ENCODE peak calls at places on chromosomes 12 and 14, in ten cellular contexts. One of them, this sample, is unnamed.

GRCh38 chr12:113472191-113473190 is 820 bp upstream of the LHX5 start:
- DNase-seq in fibroblast of pulmonary artery: no peak
- DNase-seq in Karpas-422: no peak
- DNase-seq in AG04449: no peak
- DNase-seq in heart left ventricle: no peak
- DNase-seq in small intestine: no peak
- DNase-seq in astrocyte of the cerebellum: no peak
- DNase-seq in stomach: no peak
- DNase-seq in fibroblast of mammary gland: no peak
- DNase-seq in HCT116: no peak
- DNase-seq in this sample: no peak

GRCh38 chr14:59358105-59358504 is 107.1 kb downstream of the GPR135 start:
- DNase-seq in Karpas-422: peak
- DNase-seq in AG04449: peak
- DNase-seq in stomach: no peak
- DNase-seq in fibroblast of pulmonary artery: peak
- DNase-seq in astrocyte of the cerebellum: no peak
- DNase-seq in fibroblast of mammary gland: peak
- DNase-seq in small intestine: no peak
- DNase-seq in heart left ventricle: peak
- DNase-seq in HCT116: peak
- DNase-seq in this sample: no peak

GRCh38 chr12:117818400-117818799 is 150.4 kb downstream of the KSR2 start:
- DNase-seq in astrocyte of the cerebellum: no peak
- DNase-seq in HCT116: no peak
- DNase-seq in AG04449: no peak
- DNase-seq in small intestine: no peak
- DNase-seq in fibroblast of pulmonary artery: no peak
- DNase-seq in Karpas-422: no peak
- DNase-seq in fibroblast of mammary gland: no peak
- DNase-seq in stomach: no peak
- DNase-seq in heart left ventricle: no peak
- DNase-seq in this sample: no peak

GRCh38 chr14:67580336-67581230 is 19.5 kb downstream of the PIGH start:
- DNase-seq in heart left ventricle: no peak
- DNase-seq in Karpas-422: no peak
- DNase-seq in AG04449: no peak
- DNase-seq in stomach: no peak
- DNase-seq in fibroblast of pulmonary artery: no peak
- DNase-seq in astrocyte of the cerebellum: no peak
- DNase-seq in small intestine: peak
- DNase-seq in HCT116: no peak
- DNase-seq in fibroblast of mammary gland: no peak
- DNase-seq in this sample: no peak

GRCh38 chr12:77687346-77687745 is 143.3 kb upstream of the NAV3 start:
- DNase-seq in Karpas-422: no peak
- DNase-seq in astrocyte of the cerebellum: no peak
- DNase-seq in fibroblast of pulmonary artery: no peak
- DNase-seq in heart left ventricle: no peak
- DNase-seq in AG04449: no peak
- DNase-seq in fibroblast of mammary gland: peak
- DNase-seq in HCT116: no peak
- DNase-seq in stomach: no peak
- DNase-seq in small intestine: no peak
- DNase-seq in this sample: no peak

GRCh38 chr12:62347922-62348650 is 87.9 kb downstream of the USP15 start:
- DNase-seq in small intestine: no peak
- DNase-seq in AG04449: no peak
- DNase-seq in Karpas-422: no peak
- DNase-seq in HCT116: no peak
- DNase-seq in fibroblast of pulmonary artery: peak
- DNase-seq in fibroblast of mammary gland: peak
- DNase-seq in astrocyte of the cerebellum: peak
- DNase-seq in heart left ventricle: no peak
- DNase-seq in stomach: no peak
- DNase-seq in this sample: no peak

GRCh38 chr12:17680220-17680619 is 409.8 kb downstream of the RERGL start:
- DNase-seq in stomach: no peak
- DNase-seq in astrocyte of the cerebellum: no peak
- DNase-seq in fibroblast of pulmonary artery: no peak
- DNase-seq in small intestine: no peak
- DNase-seq in fibroblast of mammary gland: no peak
- DNase-seq in HCT116: no peak
- DNase-seq in AG04449: no peak
- DNase-seq in Karpas-422: no peak
- DNase-seq in heart left ventricle: no peak
- DNase-seq in this sample: no peak

GRCh38 chr12:27821259-27821973 is 41.4 kb upstream of the MANSC4 start:
- DNase-seq in small intestine: peak
- DNase-seq in HCT116: peak
- DNase-seq in Karpas-422: peak
- DNase-seq in AG04449: no peak
- DNase-seq in stomach: peak
- DNase-seq in fibroblast of mammary gland: peak
- DNase-seq in heart left ventricle: peak
- DNase-seq in astrocyte of the cerebellum: peak
- DNase-seq in fibroblast of pulmonary artery: peak
- DNase-seq in this sample: peak

GRCh38 chr14:32453857-32454810 is 125.0 kb downstream of the AKAP6 start:
- DNase-seq in fibroblast of mammary gland: no peak
- DNase-seq in astrocyte of the cerebellum: no peak
- DNase-seq in AG04449: no peak
- DNase-seq in heart left ventricle: peak
- DNase-seq in stomach: no peak
- DNase-seq in Karpas-422: no peak
- DNase-seq in fibroblast of pulmonary artery: no peak
- DNase-seq in small intestine: no peak
- DNase-seq in HCT116: no peak
- DNase-seq in this sample: no peak

GRCh38 chr14:68527329-68527851 is 265.5 kb downstream of the ZFP36L1 start:
- DNase-seq in fibroblast of mammary gland: no peak
- DNase-seq in small intestine: peak
- DNase-seq in HCT116: no peak
- DNase-seq in AG04449: no peak
- DNase-seq in stomach: peak
- DNase-seq in fibroblast of pulmonary artery: no peak
- DNase-seq in heart left ventricle: no peak
- DNase-seq in Karpas-422: no peak
- DNase-seq in astrocyte of the cerebellum: no peak
- DNase-seq in this sample: no peak

GRCh38 chr14:74945852-74946658 is 9.3 kb downstream of the PGF start:
- DNase-seq in heart left ventricle: peak
- DNase-seq in astrocyte of the cerebellum: no peak
- DNase-seq in fibroblast of pulmonary artery: peak
- DNase-seq in Karpas-422: peak
- DNase-seq in stomach: peak
- DNase-seq in AG04449: no peak
- DNase-seq in HCT116: peak
- DNase-seq in small intestine: peak
- DNase-seq in fibroblast of mammary gland: peak
- DNase-seq in this sample: no peak

GRCh38 chr12:85877459-85877858 is 3.4 kb downstream of the NTS start:
- DNase-seq in small intestine: no peak
- DNase-seq in heart left ventricle: no peak
- DNase-seq in AG04449: no peak
- DNase-seq in astrocyte of the cerebellum: no peak
- DNase-seq in fibroblast of mammary gland: no peak
- DNase-seq in stomach: no peak
- DNase-seq in Karpas-422: no peak
- DNase-seq in fibroblast of pulmonary artery: no peak
- DNase-seq in HCT116: no peak
- DNase-seq in this sample: no peak

GRCh38 chr14:103185051-103186027 is 62.1 kb downstream of the TNFAIP2 start:
- DNase-seq in Karpas-422: peak
- DNase-seq in small intestine: peak
- DNase-seq in heart left ventricle: no peak
- DNase-seq in AG04449: no peak
- DNase-seq in fibroblast of mammary gland: peak
- DNase-seq in HCT116: peak
- DNase-seq in stomach: no peak
- DNase-seq in fibroblast of pulmonary artery: peak
- DNase-seq in astrocyte of the cerebellum: peak
- DNase-seq in this sample: no peak

GRCh38 chr12:58670623-58671022 is 249.7 kb downstream of the LRIG3 start:
- DNase-seq in astrocyte of the cerebellum: no peak
- DNase-seq in AG04449: no peak
- DNase-seq in Karpas-422: no peak
- DNase-seq in fibroblast of mammary gland: no peak
- DNase-seq in fibroblast of pulmonary artery: no peak
- DNase-seq in small intestine: no peak
- DNase-seq in heart left ventricle: no peak
- DNase-seq in HCT116: no peak
- DNase-seq in stomach: no peak
- DNase-seq in this sample: no peak

GRCh38 chr14:45112886-45113772 is 21.2 kb downstream of the FKBP3 start:
- DNase-seq in fibroblast of mammary gland: peak
- DNase-seq in Karpas-422: no peak
- DNase-seq in HCT116: no peak
- DNase-seq in fibroblast of pulmonary artery: peak
- DNase-seq in astrocyte of the cerebellum: no peak
- DNase-seq in heart left ventricle: no peak
- DNase-seq in small intestine: peak
- DNase-seq in stomach: no peak
- DNase-seq in AG04449: no peak
- DNase-seq in this sample: no peak

GRCh38 chr12:48787791-48788521 is 933 bp downstream of the ADCY6 start:
- DNase-seq in fibroblast of mammary gland: no peak
- DNase-seq in AG04449: no peak
- DNase-seq in stomach: no peak
- DNase-seq in Karpas-422: no peak
- DNase-seq in HCT116: no peak
- DNase-seq in fibroblast of pulmonary artery: no peak
- DNase-seq in small intestine: peak
- DNase-seq in astrocyte of the cerebellum: no peak
- DNase-seq in heart left ventricle: no peak
- DNase-seq in this sample: no peak
- H3K4me3 ChIP-seq in fibroblast of mammary gland: peak
- H3K4me3 ChIP-seq in AG04449: peak
- H3K4me3 ChIP-seq in stomach: peak
- H3K4me3 ChIP-seq in Karpas-422: no peak
- H3K4me3 ChIP-seq in HCT116: peak
- H3K4me3 ChIP-seq in fibroblast of pulmonary artery: peak
- H3K4me3 ChIP-seq in small intestine: peak
- H3K4me3 ChIP-seq in astrocyte of the cerebellum: peak
- H3K4me3 ChIP-seq in heart left ventricle: peak
- H3K4me3 ChIP-seq in this sample: peak

GRCh38 chr12:23025372-23026021 is 400.5 kb downstream of the ETNK1 start:
- DNase-seq in Karpas-422: no peak
- DNase-seq in astrocyte of the cerebellum: no peak
- DNase-seq in small intestine: no peak
- DNase-seq in HCT116: no peak
- DNase-seq in heart left ventricle: no peak
- DNase-seq in fibroblast of pulmonary artery: no peak
- DNase-seq in AG04449: no peak
- DNase-seq in stomach: no peak
- DNase-seq in fibroblast of mammary gland: no peak
- DNase-seq in this sample: no peak
- H3K4me3 ChIP-seq in Karpas-422: no peak
- H3K4me3 ChIP-seq in astrocyte of the cerebellum: no peak
- H3K4me3 ChIP-seq in small intestine: no peak
- H3K4me3 ChIP-seq in HCT116: no peak
- H3K4me3 ChIP-seq in heart left ventricle: no peak
- H3K4me3 ChIP-seq in fibroblast of pulmonary artery: no peak
- H3K4me3 ChIP-seq in AG04449: no peak
- H3K4me3 ChIP-seq in stomach: no peak
- H3K4me3 ChIP-seq in fibroblast of mammary gland: no peak
- H3K4me3 ChIP-seq in this sample: no peak

DNA sequence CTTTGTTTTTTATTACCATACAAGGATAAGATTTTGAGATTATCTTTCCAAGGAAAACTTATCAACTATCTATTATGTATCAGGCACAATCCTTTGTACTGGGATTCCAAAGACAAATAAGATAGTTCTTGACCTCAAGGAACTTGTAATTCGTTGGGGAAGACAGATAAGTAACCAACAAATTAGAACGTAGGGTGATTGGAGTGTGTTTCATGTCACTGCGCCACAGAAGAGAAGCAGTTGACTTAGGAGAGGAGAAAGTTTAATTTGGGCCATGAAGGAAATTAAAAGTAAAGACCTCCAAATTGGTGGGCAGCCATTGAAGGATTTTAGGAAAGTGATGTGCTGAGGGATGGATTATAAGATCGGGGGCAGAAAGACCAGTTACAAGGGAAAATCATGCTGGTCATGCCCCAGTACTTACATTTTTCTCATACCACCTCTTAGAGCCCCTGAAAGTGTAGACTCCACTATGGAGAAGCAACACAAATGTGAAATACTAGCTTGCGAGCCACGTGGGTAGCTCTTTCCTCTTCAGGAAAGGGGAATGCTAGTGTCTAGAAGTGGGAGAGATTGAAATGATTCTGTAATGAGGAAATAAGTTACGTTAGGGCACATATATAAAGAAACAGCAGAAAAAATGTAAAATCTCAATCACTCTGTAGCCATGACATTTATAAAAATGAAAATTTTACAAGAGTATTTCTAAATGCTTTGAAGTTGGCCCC is 148.7 kb downstream of the ETV6 start:
- DNase-seq in astrocyte of the cerebellum: no peak
- DNase-seq in AG04449: no peak
- DNase-seq in HCT116: no peak
- DNase-seq in stomach: no peak
- DNase-seq in heart left ventricle: no peak
- DNase-seq in fibroblast of mammary gland: no peak
- DNase-seq in fibroblast of pulmonary artery: peak
- DNase-seq in small intestine: no peak
- DNase-seq in Karpas-422: no peak
- DNase-seq in this sample: no peak
- H3K4me3 ChIP-seq in astrocyte of the cerebellum: no peak
- H3K4me3 ChIP-seq in AG04449: no peak
- H3K4me3 ChIP-seq in HCT116: no peak
- H3K4me3 ChIP-seq in stomach: no peak
- H3K4me3 ChIP-seq in heart left ventricle: no peak
- H3K4me3 ChIP-seq in fibroblast of mammary gland: no peak
- H3K4me3 ChIP-seq in fibroblast of pulmonary artery: no peak
- H3K4me3 ChIP-seq in small intestine: no peak
- H3K4me3 ChIP-seq in Karpas-422: no peak
- H3K4me3 ChIP-seq in this sample: no peak

DNA sequence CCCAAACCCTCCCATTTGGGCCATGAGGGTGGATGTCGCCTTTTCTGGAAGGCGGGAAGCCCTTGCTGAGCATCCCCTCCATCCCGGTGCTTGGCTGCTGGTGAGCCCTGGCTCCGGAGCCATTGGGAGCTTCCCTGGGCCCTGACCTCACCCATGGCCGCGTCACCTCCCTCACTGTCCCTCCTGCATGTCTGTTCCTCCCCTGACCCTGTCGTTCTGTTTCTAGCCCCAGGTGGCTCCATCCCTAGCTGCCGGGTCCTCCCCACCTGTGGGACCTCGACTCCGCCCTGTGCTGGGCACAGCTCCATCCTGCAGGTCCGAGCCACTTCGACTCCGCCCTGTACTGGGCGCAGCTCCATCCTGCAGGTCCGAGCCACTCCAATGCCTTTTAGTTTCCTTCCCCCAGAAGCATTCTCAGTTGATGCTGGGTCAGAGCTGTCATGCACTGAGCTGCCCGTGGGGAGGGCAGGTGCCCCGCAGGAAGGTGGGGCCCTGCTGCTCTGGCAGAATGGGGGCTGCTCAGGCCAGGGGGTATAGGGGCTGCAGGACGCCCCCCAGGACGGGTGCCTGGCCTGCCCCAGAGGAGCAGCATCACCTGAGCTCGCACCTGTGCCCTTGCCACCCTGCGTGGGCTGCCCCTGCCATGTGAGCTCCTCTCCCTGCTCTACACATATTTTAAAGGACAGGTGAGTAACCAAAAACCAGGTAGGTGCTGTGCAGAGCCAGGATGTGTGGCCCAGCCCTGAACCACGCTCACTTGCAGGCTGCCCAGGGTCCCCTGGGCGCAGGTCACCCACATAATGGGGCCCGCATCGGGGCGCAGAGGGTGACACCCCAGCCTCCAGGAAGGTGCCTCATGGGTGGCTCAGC is 19.0 kb downstream of the NOC4L start:
- DNase-seq in fibroblast of pulmonary artery: no peak
- DNase-seq in AG04449: no peak
- DNase-seq in HCT116: no peak
- DNase-seq in fibroblast of mammary gland: no peak
- DNase-seq in small intestine: no peak
- DNase-seq in Karpas-422: no peak
- DNase-seq in heart left ventricle: no peak
- DNase-seq in astrocyte of the cerebellum: no peak
- DNase-seq in stomach: no peak
- DNase-seq in this sample: no peak
- H3K4me3 ChIP-seq in fibroblast of pulmonary artery: no peak
- H3K4me3 ChIP-seq in AG04449: no peak
- H3K4me3 ChIP-seq in HCT116: no peak
- H3K4me3 ChIP-seq in fibroblast of mammary gland: no peak
- H3K4me3 ChIP-seq in small intestine: no peak
- H3K4me3 ChIP-seq in Karpas-422: no peak
- H3K4me3 ChIP-seq in heart left ventricle: no peak
- H3K4me3 ChIP-seq in astrocyte of the cerebellum: no peak
- H3K4me3 ChIP-seq in stomach: no peak
- H3K4me3 ChIP-seq in this sample: no peak

This sample was measured in skeletal muscle cell.